ENCODE peak calls at places on chromosomes 16 and 17, in seven cellular contexts. U, G, A, R, Y, Z and D are unnamed samples.

GRCh38 chr17:36133629-36134259 is 30.1 kb downstream of the CCL4 start:
- DNase-seq in A (no peak), R (no peak), U (no peak), G (no peak), Z (peak; percentile 60), Y (no peak), D (no peak)

GRCh38 chr17:37742114-37742761 is 2.6 kb downstream of the HNF1B start:
- DNase-seq in A (no peak), Z (no peak), Y (no peak), U (no peak), G (no peak), R (peak; percentile 53), D (no peak)

GRCh38 chr16:23469814-23470213 is 16.8 kb upstream of the COG7 start:
- DNase-seq in R (no peak), G (no peak), A (no peak), Z (peak; percentile 7), Y (no peak), U (no peak), D (no peak)

GRCh38 chr17:74796211-74796610 is 20.1 kb upstream of the NAT9 start:
- DNase-seq in U (no peak), A (no peak), R (no peak), Y (no peak), G (no peak), Z (no peak), D (no peak)

GRCh38 chr17:64385187-64386083 is 5.2 kb downstream of the PECAM1 start:
- DNase-seq in G (peak; percentile 30), A (peak; percentile 52), Z (peak; percentile 83), Y (no peak), R (no peak), U (peak; percentile 34), D (peak; percentile 15)

GRCh38 chr16:74100405-74101316 is 196.0 kb upstream of the PSMD7 start:
- DNase-seq in G (no peak), Y (no peak), U (no peak), R (no peak), Z (no peak), A (no peak), D (no peak)

GRCh38 chr17:82444941-82445521 is 5.5 kb downstream of the CYBC1 start:
- DNase-seq in G (no peak), A (no peak), Z (peak; percentile 45), Y (no peak), R (no peak), U (no peak), D (no peak)

GRCh38 chr16:51665599-51665998 is 514.5 kb upstream of the SALL1 start:
- DNase-seq in U (no peak), Y (no peak), Z (no peak), G (no peak), A (no peak), R (no peak), D (no peak)

GRCh38 chr16:14168146-14168545 is 97.0 kb downstream of the MRTFB start:
- DNase-seq in G (no peak), Y (no peak), Z (peak; percentile 85), U (no peak), A (no peak), R (no peak), D (no peak)

GRCh38 chr17:58302171-58302918 is 21.6 kb upstream of the MPO start:
- DNase-seq in Z (no peak), R (no peak), G (no peak), U (no peak), A (no peak), Y (no peak), D (no peak)

GRCh38 chr17:21385281-21385845 is 9.2 kb downstream of the KCNJ12 start:
- DNase-seq in R (no peak), U (no peak), Z (no peak), G (no peak), A (no peak), Y (no peak), D (no peak)

GRCh38 chr17:8392274-8392673 is 5.4 kb downstream of the RNF222 start:
- DNase-seq in R (no peak), Y (no peak), A (no peak), G (no peak), U (no peak), Z (no peak), D (no peak)

GRCh38 chr17:38352245-38353083 is 820 bp downstream of the SOCS7 start:
- DNase-seq in Y (peak; percentile 23), A (peak; percentile 28), Z (peak; percentile 31), U (peak; percentile 26), G (peak; percentile 48), R (no peak), D (no peak)

GRCh38 chr16:68774982-68775381 is 37.9 kb downstream of the CDH1 start:
- DNase-seq in Y (no peak), R (no peak), Z (no peak), A (no peak), U (no peak), G (no peak), D (no peak)

GRCh38 chr17:3447625-3448024 is 14.0 kb upstream of the OR1E2 start:
- DNase-seq in Z (peak; percentile 2), U (no peak), G (peak; percentile 0), A (no peak), R (peak; percentile 5), Y (no peak), D (no peak)

GRCh38 chr17:71409712-71410111 is 711.1 kb upstream of the SOX9 start:
- DNase-seq in U (no peak), Z (peak; percentile 58), Y (no peak), A (no peak), G (no peak), R (no peak), D (no peak)

GRCh38 chr16:4548124-4548523 is 8.0 kb upstream of the C16orf96 start:
- DNase-seq in U (no peak), R (no peak), Y (no peak), A (no peak), Z (no peak), G (no peak), D (no peak)